ENCODE peak calls at places on chromosomes 13 and 19, in seven cellular contexts. G, A, R, S, I, Z and N are unnamed samples.

GRCh38 chr19:1400281-1401137 is 833 bp downstream of the GAMT start:
- DNase-seq in G (no peak), A (no peak), R (no peak), S (no peak), I (no peak), Z (no peak), N (no peak)

GRCh38 chr13:97976551-97977375 is 23.3 kb downstream of the IPO5 start:
- DNase-seq in G (no peak), A (peak; percentile 88), R (no peak), S (peak; percentile 84), I (no peak), Z (peak; percentile 73), N (peak; percentile 88)

GRCh38 chr13:99015606-99016520 is 38.0 kb upstream of the DOCK9 start:
- DNase-seq in G (no peak), A (peak; percentile 18), R (no peak), S (no peak), I (peak; percentile 22), Z (no peak), N (no peak)

GRCh38 chr19:35315883-35316282 is 13.1 kb upstream of the CD22 start:
- DNase-seq in G (no peak), A (no peak), R (no peak), S (no peak), I (no peak), Z (no peak), N (no peak)

GRCh38 chr13:95115525-95115924 is 185.7 kb downstream of the ABCC4 start:
- DNase-seq in G (no peak), A (no peak), R (no peak), S (peak; percentile 41), I (no peak), Z (no peak), N (no peak)

GRCh38 chr13:91946498-91947070 is 548.2 kb downstream of the GPC5 start:
- DNase-seq in G (peak; percentile 23), A (no peak), R (no peak), S (peak; percentile 11), I (no peak), Z (no peak), N (no peak)

GRCh38 chr19:9883764-9884163 is 48.6 kb downstream of the PIN1 start:
- DNase-seq in G (no peak), A (no peak), R (no peak), S (no peak), I (no peak), Z (no peak), N (no peak)

GRCh38 chr13:98664924-98665637 is 87.4 kb downstream of the SLC15A1 start:
- DNase-seq in G (no peak), A (no peak), R (no peak), S (no peak), I (no peak), Z (no peak), N (no peak)

GRCh38 chr19:38266981-38267597 is 2.7 kb downstream of the SPINT2 start:
- DNase-seq in G (no peak), A (no peak), R (no peak), S (peak; percentile 74), I (no peak), Z (no peak), N (no peak)

GRCh38 chr19:8611391-8611883 is 922 bp upstream of the ADAMTS10 start:
- DNase-seq in G (no peak), A (no peak), R (no peak), S (no peak), I (peak; percentile 30), Z (no peak), N (no peak)

GRCh38 chr19:54469496-54469934 is 3.6 kb downstream of the CDC42EP5 start:
- DNase-seq in G (no peak), A (no peak), R (no peak), S (no peak), I (no peak), Z (no peak), N (no peak)